ENCODE peak calls at places on chromosome X, in seven cellular contexts. I is RWPE2; B is left cardiac atrium; C is effector memory CD8-positive, alpha-beta T cell; Y is stimulated activated naive CD8-positive, alpha-beta T cell treated with anti-CD3 and anti-CD28 coated beads, Interleukin-15, amount 100 ng/mL, for 72 hours; R is stimulated activated effector memory CD8-positive, alpha-beta T cell treated with anti-CD3 and anti-CD28 coated beads, Interleukin-12 subunit alpha, Interleukin-12 subunit beta, amount 100 ng/mL, for 72 hours; U is right lobe of liver. J is an unnamed sample.
A peak's percentile ranks its signal among the peaks of the same experiment; 100 is the strongest.

GRCh38 chrX:106698693-106699092 is 27.8 kb upstream of the RNF128 start:
- ATAC-seq in I (peak; percentile 41), B (no peak), C (no peak), Y (no peak), R (no peak), U (no peak), J (no peak)

GRCh38 chrX:125202486-125203378 is 116.9 kb upstream of the TEX13C start:
- ATAC-seq in I (no peak), B (no peak), C (no peak), Y (peak; percentile 19), R (no peak), U (no peak), J (no peak)

GRCh38 chrX:81229208-81229607 is 27.3 kb downstream of the SH3BGRL start:
- ATAC-seq in I (no peak), B (no peak), C (no peak), Y (no peak), R (no peak), U (no peak), J (no peak)

GRCh38 chrX:78548012-78548411 is 111.1 kb downstream of the RTL3 start:
- ATAC-seq in I (no peak), B (no peak), C (no peak), Y (no peak), R (peak; percentile 85), U (no peak), J (peak; percentile 76)

GRCh38 chrX:40853004-40853815 is 117.9 kb upstream of the MED14 start:
- ATAC-seq in I (no peak), B (no peak), C (no peak), Y (no peak), R (no peak), U (no peak), J (no peak)

GRCh38 chrX:10631416-10632145 is 11.2 kb upstream of the MID1 start:
- ATAC-seq in I (no peak), B (no peak), C (no peak), Y (no peak), R (no peak), U (no peak), J (no peak)

GRCh38 chrX:72396117-72396516 is 90.4 kb upstream of the CITED1 start:
- ATAC-seq in I (no peak), B (peak; percentile 82), C (no peak), Y (no peak), R (no peak), U (no peak), J (no peak)

GRCh38 chrX:104641176-104641575 is 75.2 kb downstream of the IL1RAPL2 start:
- ATAC-seq in I (no peak), B (no peak), C (no peak), Y (no peak), R (no peak), U (no peak), J (no peak)

GRCh38 chrX:88830113-88830512 is 83.1 kb downstream of the CPXCR1 start:
- ATAC-seq in I (no peak), B (no peak), C (no peak), Y (no peak), R (no peak), U (no peak), J (no peak)

GRCh38 chrX:132146456-132146855 is 18.6 kb upstream of the FRMD7 start:
- ATAC-seq in I (no peak), B (no peak), C (no peak), Y (no peak), R (no peak), U (peak; percentile 99), J (no peak)

GRCh38 chrX:108736509-108737479 is at the start of gene IRS4:
- ATAC-seq in I (peak; percentile 56), B (peak; percentile 68), C (no peak), Y (no peak), R (no peak), U (no peak), J (no peak)

GRCh38 chrX:37010496-37010895 is 2.3 kb downstream of the FAM47C start:
- ATAC-seq in I (no peak), B (no peak), C (no peak), Y (no peak), R (no peak), U (no peak), J (no peak)

GRCh38 chrX:113274801-113275200 is 434.2 kb upstream of the AMOT start:
- ATAC-seq in I (no peak), B (no peak), C (no peak), Y (no peak), R (no peak), U (no peak), J (no peak)

GRCh38 chrX:73850124-73851013 is 287.4 kb downstream of the CHIC1 start:
- ATAC-seq in I (no peak), B (no peak), C (no peak), Y (peak; percentile 56), R (no peak), U (no peak), J (no peak)

GRCh38 chrX:78957768-78958130 is 12.6 kb downstream of the P2RY10 start:
- ATAC-seq in I (no peak), B (no peak), C (peak; percentile 47), Y (no peak), R (no peak), U (no peak), J (no peak)

GRCh38 chrX:12681047-12681446 is 110.2 kb upstream of the PRPS2 start:
- ATAC-seq in I (no peak), B (no peak), C (no peak), Y (no peak), R (no peak), U (no peak), J (no peak)

GRCh38 chrX:9587551-9588096 is 122.8 kb downstream of the TBL1X start:
- ATAC-seq in I (no peak), B (no peak), C (no peak), Y (peak; percentile 43), R (peak; percentile 46), U (no peak), J (no peak)

GRCh38 chrX:46376246-46376885 is 168.9 kb downstream of the ZNF674 start:
- ATAC-seq in I (peak; percentile 86), B (peak; percentile 57), C (no peak), Y (peak; percentile 79), R (peak; percentile 65), U (no peak), J (peak; percentile 83)

GRCh38 chrX:84760560-84760959 is 243.1 kb upstream of the APOOL start:
- ATAC-seq in I (no peak), B (peak; percentile 76), C (no peak), Y (no peak), R (no peak), U (no peak), J (no peak)

GRCh38 chrX:153400146-153401132 is 711 bp downstream of the PNMA6E start:
- ATAC-seq in I (peak; percentile 40), B (peak; percentile 27), C (peak; percentile 79), Y (peak; percentile 78), R (peak; percentile 78), U (peak; percentile 40), J (peak; percentile 78)

GRCh38 chrX:120560405-120560841 is 339 bp downstream of the CUL4B start:
- ATAC-seq in I (peak; percentile 40), B (peak; percentile 27), C (peak; percentile 47), Y (peak; percentile 74), R (peak; percentile 78), U (peak; percentile 50), J (peak; percentile 66)

GRCh38 chrX:79154612-79155358 is 10.3 kb downstream of the GPR174 start:
- ATAC-seq in I (no peak), B (no peak), C (peak; percentile 27), Y (peak; percentile 59), R (peak; percentile 85), U (no peak), J (peak; percentile 74)

GRCh38 chrX:99301990-99302389 is 1108.1 kb downstream of the PCDH19 start:
- ATAC-seq in I (no peak), B (no peak), C (no peak), Y (no peak), R (no peak), U (peak; percentile 54), J (no peak)

GRCh38 chrX:67558267-67558666 is 14.4 kb downstream of the AR start:
- ATAC-seq in I (no peak), B (no peak), C (no peak), Y (no peak), R (no peak), U (peak; percentile 40), J (no peak)

GRCh38 chrX:123477673-123478072 is 255.2 kb downstream of the THOC2 start:
- ATAC-seq in I (no peak), B (no peak), C (no peak), Y (no peak), R (no peak), U (no peak), J (no peak)

GRCh38 chrX:40513012-40513411 is 67.8 kb upstream of the ATP6AP2 start:
- ATAC-seq in I (no peak), B (peak; percentile 41), C (no peak), Y (no peak), R (no peak), U (peak; percentile 98), J (no peak)

J was measured in activated T-helper 17 cell treated with anti-CD3 and anti-CD28 coated beads, Interleukin-2, amount 50 U/mL, for 72 hours.